ENCODE peak calls at places on chromosome X, in eight cellular contexts. G is stimulated activated CD4-positive, alpha-beta T cell treated with anti-CD3 and anti-CD28 coated beads, Interleukin-4, amount 100 ng/mL, for 1 hour; B is NCI-H460; S is AG08395; D is NCI-H2081; M is Karpas-422; Z is astrocyte of the spinal cord; T is NCI-H1436. P is an unnamed sample.
A peak's percentile ranks its signal among the peaks of the same experiment; 100 is the strongest.

GRCh38 chrX:10833299-10834169 is 213.1 kb upstream of the MID1 start:
- DNase-seq in G (no peak), B (peak; percentile 38), S (peak; percentile 27), D (peak; percentile 15), M (no peak), Z (peak; percentile 17), T (no peak), P (peak; percentile 75)

GRCh38 chrX:43969504-43970501 is 3.4 kb downstream of the NDP start:
- DNase-seq in G (no peak), B (no peak), S (peak; percentile 20), D (no peak), M (no peak), Z (peak; percentile 47), T (no peak), P (no peak)

GRCh38 chrX:130874751-130875150 is 28.3 kb downstream of the ENOX2 start:
- DNase-seq in G (no peak), B (no peak), S (no peak), D (no peak), M (no peak), Z (peak; percentile 26), T (no peak), P (no peak)

GRCh38 chrX:9919632-9920172 is 47.5 kb upstream of the CLDN34 start:
- DNase-seq in G (no peak), B (no peak), S (no peak), D (no peak), M (no peak), Z (no peak), T (no peak), P (no peak)

GRCh38 chrX:149453030-149453429 is 52.1 kb downstream of the IDS start:
- DNase-seq in G (no peak), B (peak; percentile 8), S (peak; percentile 69), D (no peak), M (no peak), Z (peak; percentile 25), T (no peak), P (peak; percentile 2)

GRCh38 chrX:14354541-14354940 is 174.8 kb upstream of the GLRA2 start:
- DNase-seq in G (no peak), B (no peak), S (no peak), D (no peak), M (no peak), Z (peak; percentile 56), T (no peak), P (no peak)

GRCh38 chrX:125205918-125206665 is 113.6 kb upstream of the TEX13C start:
- DNase-seq in G (no peak), B (peak; percentile 22), S (no peak), D (peak; percentile 84), M (no peak), Z (peak; percentile 3), T (no peak), P (peak; percentile 88)

GRCh38 chrX:30971761-30972603 is 82.9 kb upstream of the TAB3 start:
- DNase-seq in G (peak; percentile 5), B (peak; percentile 49), S (peak; percentile 66), D (peak; percentile 26), M (peak; percentile 62), Z (peak; percentile 51), T (no peak), P (peak; percentile 67)

GRCh38 chrX:103637604-103638338 is 9.0 kb downstream of the TCEAL1 start:
- DNase-seq in G (no peak), B (no peak), S (no peak), D (no peak), M (no peak), Z (peak; percentile 67), T (no peak), P (no peak)

GRCh38 chrX:102720237-102721168 is at the start of gene GPRASP3:
- DNase-seq in G (peak; percentile 74), B (peak; percentile 74), S (peak; percentile 71), D (peak; percentile 80), M (no peak), Z (peak; percentile 77), T (peak; percentile 74), P (peak; percentile 82)

GRCh38 chrX:55874807-55875206 is 157.3 kb downstream of the RRAGB start:
- DNase-seq in G (no peak), B (no peak), S (no peak), D (no peak), M (no peak), Z (no peak), T (no peak), P (no peak)

GRCh38 chrX:8906299-8906698 is 105.1 kb upstream of the FAM9A start:
- DNase-seq in G (no peak), B (no peak), S (peak; percentile 5), D (no peak), M (no peak), Z (no peak), T (no peak), P (no peak)

GRCh38 chrX:19334945-19335626 is 8.6 kb upstream of the PDHA1 start:
- DNase-seq in G (no peak), B (peak; percentile 30), S (no peak), D (peak; percentile 35), M (peak; percentile 88), Z (peak; percentile 28), T (no peak), P (peak; percentile 60)

GRCh38 chrX:45322382-45322781 is 121.7 kb upstream of the DIPK2B start:
- DNase-seq in G (peak; percentile 1), B (peak; percentile 68), S (peak; percentile 75), D (peak; percentile 50), M (peak; percentile 65), Z (peak; percentile 83), T (no peak), P (peak; percentile 14)

GRCh38 chrX:45697591-45697990 is 496.9 kb upstream of the DIPK2B start:
- DNase-seq in G (no peak), B (peak; percentile 4), S (peak; percentile 79), D (no peak), M (no peak), Z (peak; percentile 63), T (no peak), P (no peak)

GRCh38 chrX:8192276-8192675 is 21.2 kb upstream of the VCX2 start:
- DNase-seq in G (no peak), B (no peak), S (no peak), D (no peak), M (no peak), Z (no peak), T (no peak), P (no peak)

GRCh38 chrX:150409964-150410363 is 46.8 kb downstream of the MAMLD1 start:
- DNase-seq in G (no peak), B (no peak), S (no peak), D (no peak), M (no peak), Z (no peak), T (no peak), P (no peak)

GRCh38 chrX:43560247-43560946 is 95.7 kb upstream of the MAOA start:
- DNase-seq in G (no peak), B (no peak), S (no peak), D (peak; percentile 80), M (no peak), Z (no peak), T (no peak), P (peak; percentile 9)

GRCh38 chrX:49799828-49800227 is 29.3 kb upstream of the PAGE4 start:
- DNase-seq in G (no peak), B (no peak), S (no peak), D (no peak), M (no peak), Z (no peak), T (no peak), P (no peak)

GRCh38 chrX:7444967-7445366 is 297.0 kb upstream of the PUDP start:
- DNase-seq in G (no peak), B (no peak), S (no peak), D (no peak), M (no peak), Z (no peak), T (no peak), P (no peak)

GRCh38 chrX:134423606-134424005 is 36.4 kb upstream of the HPRT1 start:
- DNase-seq in G (no peak), B (peak; percentile 13), S (peak; percentile 44), D (peak; percentile 24), M (peak; percentile 64), Z (peak; percentile 41), T (peak; percentile 2), P (peak; percentile 27)

GRCh38 chrX:31266172-31267076 is 194.6 kb upstream of the FTHL17 start:
- DNase-seq in G (no peak), B (peak; percentile 11), S (peak; percentile 19), D (peak; percentile 56), M (no peak), Z (peak; percentile 24), T (no peak), P (peak; percentile 58)

GRCh38 chrX:38970845-38971244 is 169.6 kb downstream of the MID1IP1 start:
- DNase-seq in G (no peak), B (no peak), S (no peak), D (no peak), M (no peak), Z (no peak), T (no peak), P (no peak)

GRCh38 chrX:68146054-68146453 is 287.2 kb downstream of the OPHN1 start:
- DNase-seq in G (no peak), B (peak; percentile 20), S (peak; percentile 60), D (no peak), M (peak; percentile 67), Z (peak; percentile 57), T (no peak), P (no peak)

GRCh38 chrX:72100051-72100755 is 31.5 kb downstream of the RTL5 start:
- DNase-seq in G (no peak), B (no peak), S (no peak), D (no peak), M (no peak), Z (no peak), T (peak; percentile 30), P (peak; percentile 36)

GRCh38 chrX:72713130-72713529 is 976 bp downstream of the PHKA1 start:
- DNase-seq in G (no peak), B (no peak), S (no peak), D (no peak), M (no peak), Z (peak; percentile 5), T (no peak), P (peak; percentile 22)

GRCh38 chrX:154750301-154751120 is at the start of gene GAB3:
- DNase-seq in G (peak; percentile 39), B (no peak), S (no peak), D (no peak), M (peak; percentile 70), Z (peak; percentile 16), T (no peak), P (peak; percentile 68)

GRCh38 chrX:17022205-17022604 is 75.7 kb downstream of the REPS2 start:
- DNase-seq in G (no peak), B (no peak), S (peak; percentile 14), D (no peak), M (no peak), Z (peak; percentile 72), T (no peak), P (peak; percentile 81)

GRCh38 chrX:119990409-119990994 is 47.0 kb upstream of the NKAP start:
- DNase-seq in G (no peak), B (no peak), S (no peak), D (no peak), M (no peak), Z (no peak), T (no peak), P (peak; percentile 31)